ENCODE peak calls at places on chromosomes 13 and 19, in six cellular contexts. C is tibial artery, F is suprapubic skin, J is stomach, I is right atrium auricular region, R is psoas muscle. A is an unnamed sample. For H3K36me3, the result is how much of the 10 kb centered on the place peaks cover.

GRCh38 chr13:79973533-79973963 is 367.4 kb downstream of the SPRY2 start:
- DNase-seq in F (no peak), I (no peak), C (no peak), J (no peak), R (no peak), A (peak)

GRCh38 chr13:113353254-113353653 is 10.7 kb downstream of the GRTP1 start:
- DNase-seq in J (no peak), R (peak), I (no peak), F (no peak), C (no peak), A (no peak)

GRCh38 chr13:112102243-112102642 is 35.3 kb downstream of the SOX1 start:
- DNase-seq in C (no peak), J (no peak), F (no peak), R (no peak), I (peak), A (no peak)

GRCh38 chr13:48662226-48662625 is 8.5 kb downstream of the CYSLTR2 start:
- DNase-seq in I (no peak), J (no peak), C (no peak), F (no peak), R (no peak), A (no peak)

GRCh38 chr19:9456018-9456689 is 20.8 kb upstream of the ZNF266 start:
- DNase-seq in C (no peak), I (no peak), F (no peak), J (no peak), R (no peak), A (no peak)

GRCh38 chr19:17479325-17479791 is 9.0 kb downstream of the SLC27A1 start:
- DNase-seq in F (no peak), C (no peak), I (no peak), J (no peak), R (no peak), A (no peak)

GRCh38 chr19:35712910-35713845 is 4.6 kb upstream of the KMT2B start:
- DNase-seq in F (no peak), J (no peak), C (no peak), I (no peak), R (no peak), A (no peak)

GRCh38 chr13:73307481-73307880 is 248.7 kb downstream of the KLF5 start:
- DNase-seq in I (no peak), F (no peak), J (no peak), R (no peak), C (no peak), A (no peak)

GRCh38 chr19:15101479-15102082 is 5.6 kb upstream of the SYDE1 start:
- DNase-seq in R (no peak), I (no peak), J (peak), F (no peak), C (no peak), A (peak)

GRCh38 chr19:46607441-46607841 is 6.3 kb downstream of the CALM3 start:
- DNase-seq in R (peak), C (no peak), F (peak), I (peak), J (no peak), A (no peak)

GRCh38 chr19:9306443-9306842 is 3.2 kb downstream of the ZNF699 start:
- DNase-seq in F (no peak), R (no peak), I (no peak), J (no peak), C (no peak), A (no peak)

GRCh38 chr13:48838193-48839000 is 137.3 kb upstream of the FNDC3A start:
- DNase-seq in I (no peak), C (no peak), J (no peak), R (no peak), F (no peak), A (no peak)

GRCh38 chr19:33405491-33406461 is 32.3 kb downstream of the CEBPG start:
- DNase-seq in C (peak), R (peak), I (no peak), J (no peak), F (no peak), A (peak)

GRCh38 chr13:50518791-50519201 is 324.7 kb downstream of the DLEU7 start:
- DNase-seq in F (no peak), C (peak), I (no peak), J (no peak), R (no peak), A (peak)

GRCh38 chr13:78372581-78372980 is 230.8 kb downstream of the POU4F1 start:
- DNase-seq in C (no peak), F (no peak), J (no peak), I (no peak), R (no peak), A (no peak)

GRCh38 chr13:69168436-69168835 is 939.2 kb upstream of the ATXN8OS start:
- DNase-seq in C (no peak), J (no peak), F (no peak), R (no peak), I (no peak), A (no peak)

GRCh38 chr19:13119654-13120053 is 1.6 kb downstream of the NACC1 start:
- DNase-seq in C (no peak), F (no peak), J (no peak), R (no peak), I (no peak), A (no peak)

GRCh38 chr19:13861714-13862531 is 15.0 kb upstream of the NANOS3 start:
- DNase-seq in F (peak), C (peak), R (peak), J (peak), I (peak), A (peak)

GRCh38 chr13:44238011-44238421 is 135.6 kb upstream of the SERP2 start:
- DNase-seq in R (no peak), I (peak), C (no peak), F (no peak), J (no peak), A (no peak)

GRCh38 chr19:13639342-13639929 is 124.9 kb upstream of the MRI1 start:
- DNase-seq in C (no peak), R (no peak), I (no peak), J (no peak), F (no peak), A (no peak)

GRCh38 chr19:6521718-6522646 is 8.8 kb upstream of the TNFSF9 start:
- DNase-seq in J (peak), F (no peak), C (no peak), R (no peak), I (no peak), A (no peak)

GRCh38 chr19:45958763-45959516 is 14.7 kb downstream of the NOVA2 start:
- DNase-seq in I (no peak), F (no peak), C (no peak), R (no peak), J (no peak), A (no peak)

GRCh38 chr13:52001120-52001731 is 10.0 kb downstream of the ATP7B start:
- DNase-seq in F (no peak), J (no peak), R (no peak), I (no peak), C (no peak), A (no peak)

GRCh38 chr13:97256343-97256783 is 34.2 kb downstream of the MBNL2 start:
- DNase-seq in J (no peak), R (no peak), I (no peak), C (no peak), F (no peak), A (no peak)

GRCh38 chr19:46299004-46299509 is 2.2 kb downstream of the HIF3A start:
- DNase-seq in J (peak), F (peak), R (peak), I (peak), C (peak), A (peak)

GRCh38 chr13:46160474-46161066 is 21.4 kb downstream of the LCP1 start:
- DNase-seq in R (no peak), I (no peak), J (no peak), C (no peak), F (no peak), A (no peak)

GRCh38 chr19:18924684-18925213 is 5.2 kb downstream of the DDX49 start:
- DNase-seq in C (no peak), J (no peak), I (no peak), F (peak), R (no peak), A (no peak)

GRCh38 chr13:101979825-101980224 is 422.0 kb downstream of the FGF14 start:
- DNase-seq in I (no peak), J (no peak), C (no peak), R (no peak), F (no peak), A (no peak)

GRCh38 chr13:33508060-33508459 is 222.5 kb upstream of the STARD13 start:
- DNase-seq in C (no peak), R (no peak), I (no peak), J (no peak), F (no peak), A (no peak)

GRCh38 chr13:95073826-95074345 is 227.4 kb downstream of the ABCC4 start:
- DNase-seq in J (no peak), R (no peak), F (no peak), I (no peak), C (no peak), A (no peak)

GRCh38 chr13:99661791-99662190 is 160.5 kb downstream of the TM9SF2 start:
- DNase-seq in C (no peak), R (no peak), F (no peak), I (no peak), J (no peak), A (no peak)

GRCh38 chr13:23433171-23434153 is at the start of gene SACS:
- DNase-seq in R (peak), F (no peak), J (no peak), I (no peak), C (no peak), A (no peak)

GRCh38 chr19:45424191-45425058 is 708 bp upstream of the ERCC1 start:
- DNase-seq in I (peak), R (peak), J (peak), C (peak), F (no peak), A (peak)

GRCh38 chr13:64746845-64747244 is 2483.3 kb downstream of the PCDH9 start:
- DNase-seq in I (no peak), F (no peak), J (no peak), C (no peak), R (no peak), A (no peak)

GRCh38 chr13:113369189-113369588 is 5.3 kb upstream of the GRTP1 start:
- DNase-seq in J (peak), C (no peak), R (no peak), I (no peak), F (no peak), A (no peak)

GRCh38 chr13:34294483-34295129 is 476.7 kb downstream of the RFC3 start:
- DNase-seq in J (no peak), I (no peak), R (no peak), C (no peak), F (no peak), A (peak)

GRCh38 chr13:41061914-41062837 is 867 bp downstream of the WBP4 start:
- DNase-seq in C (no peak), I (peak), J (no peak), R (no peak), F (no peak), A (no peak)

GRCh38 chr13:114173261-114173660 is 5.8 kb upstream of the CFAP97D2 start:
- DNase-seq in R (no peak), J (no peak), I (no peak), F (no peak), C (no peak), A (no peak)

DNA sequence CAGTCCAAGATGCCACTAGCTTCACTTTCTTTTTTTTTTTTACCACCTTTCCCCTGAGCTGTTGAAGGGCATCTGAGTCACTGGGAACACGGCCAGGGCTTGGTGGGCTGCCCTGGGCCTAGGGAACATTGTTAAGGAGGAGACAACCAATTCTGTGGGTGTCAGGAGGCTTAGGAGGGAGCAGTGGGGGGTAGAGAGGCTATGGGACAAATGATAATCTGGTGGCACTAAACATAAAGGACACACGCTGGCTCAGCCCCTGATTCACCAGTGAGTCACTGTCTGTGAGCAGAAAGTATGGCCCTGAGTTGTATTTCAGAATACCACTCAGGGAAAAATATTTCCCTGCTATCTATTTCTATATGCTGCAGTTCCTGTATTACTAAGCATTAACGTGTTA is 207.8 kb downstream of the DCLK1 start:
- DNase-seq in F (no peak), J (no peak), C (no peak), I (no peak), R (no peak), A (no peak)
- H3K27ac ChIP-seq in F (no peak), J (no peak), C (no peak), I (peak), R (no peak), A (no peak)

GRCh38 chr19:3159565-3159964 is 19.0 kb upstream of the S1PR4 start:
- DNase-seq in R (no peak), J (no peak), F (no peak), I (no peak), C (no peak), A (no peak)
- H3K36me3 ChIP-seq in R (under half), J (under half), F (under half), I (under half), C (under half), A (under half)

GRCh38 chr13:31952641-31953380 is 78.8 kb upstream of the FRY start:
- DNase-seq in R (no peak), F (no peak), J (no peak), I (no peak), C (no peak), A (no peak)
- H3K27ac ChIP-seq in R (no peak), F (no peak), J (no peak), I (no peak), C (no peak), A (no peak)

DNA sequence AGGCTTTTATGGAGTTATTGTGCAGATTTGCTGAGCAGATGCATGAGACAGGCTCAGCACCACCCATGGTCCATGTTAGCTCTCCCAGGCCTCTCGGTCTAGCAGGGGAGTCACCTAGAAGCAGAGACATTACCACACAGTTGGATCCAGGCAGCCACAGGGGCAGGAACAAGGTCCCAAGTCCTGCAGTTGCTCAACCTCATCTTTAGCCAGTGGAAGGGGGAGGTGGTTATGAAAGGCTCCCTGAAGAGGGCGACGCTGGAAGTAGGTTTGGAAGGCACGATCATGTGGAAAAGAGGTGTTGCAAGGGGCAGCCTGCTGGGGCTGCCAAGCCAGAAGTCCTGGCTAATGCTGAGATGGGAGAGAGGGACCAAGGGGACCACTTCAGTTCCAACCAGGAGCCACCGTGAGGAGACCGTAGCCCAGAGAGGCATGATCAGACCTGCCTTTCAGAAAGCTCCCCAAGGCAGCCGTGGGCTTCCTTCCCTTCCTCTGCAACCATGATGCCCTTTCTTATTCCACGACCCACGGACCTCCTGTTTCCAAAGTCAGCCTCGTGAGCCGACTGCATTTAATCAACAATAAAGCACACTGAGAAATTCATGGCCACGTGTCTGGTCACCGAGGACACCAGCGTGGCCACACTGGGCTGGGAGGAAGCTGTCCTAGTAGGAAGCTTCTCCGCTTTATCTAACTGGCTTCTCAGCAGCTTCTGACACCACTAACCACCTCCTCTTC is 2.5 kb downstream of the AP1M1 start:
- DNase-seq in C (peak), I (peak), F (no peak), R (peak), J (no peak), A (peak)
- H3K36me3 ChIP-seq in C (under half), I (under half), F (under half), R (under half), J (under half), A (under half)

GRCh38 chr19:31725051-31725450 is 375.8 kb upstream of the TSHZ3 start:
- DNase-seq in J (no peak), R (no peak), F (no peak), I (no peak), C (no peak), A (no peak)

GRCh38 chr19:31733591-31733990 is 384.4 kb upstream of the TSHZ3 start:
- DNase-seq in R (no peak), F (no peak), I (no peak), C (no peak), J (no peak), A (no peak)

GRCh38 chr19:31727536-31727935 is 378.3 kb upstream of the TSHZ3 start:
- DNase-seq in F (no peak), I (no peak), R (no peak), C (no peak), J (no peak), A (no peak)

GRCh38 chr19:31730270-31730669 is 381.0 kb upstream of the TSHZ3 start:
- DNase-seq in R (no peak), C (no peak), I (no peak), F (no peak), J (no peak), A (no peak)
- H3K27ac ChIP-seq in R (no peak), C (no peak), I (no peak), F (no peak), J (no peak), A (no peak)

DNA sequence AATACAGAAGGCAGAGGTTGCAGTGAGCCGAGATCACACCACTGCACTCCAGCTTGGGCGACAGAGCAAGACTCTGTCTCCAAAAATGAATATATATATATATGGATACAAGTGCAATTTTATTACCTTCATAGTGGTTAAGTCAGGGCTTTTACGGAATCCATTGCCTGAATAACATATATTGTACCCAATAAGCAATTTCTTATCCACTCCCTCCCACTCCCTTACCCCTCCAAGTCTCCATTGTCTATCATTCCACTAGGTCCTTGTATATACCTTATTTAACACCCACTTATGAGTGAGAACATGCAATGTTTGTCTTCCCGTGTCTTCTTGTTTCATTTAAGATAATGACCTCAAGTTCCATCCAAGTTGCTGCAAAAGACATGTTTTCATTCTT is 48.3 kb upstream of the AKAP11 start:
- DNase-seq in F (no peak), I (no peak), R (no peak), C (no peak), J (no peak), A (no peak)
- H3K36me3 ChIP-seq in F (under half), I (under half), R (under half), C (half or more), J (under half), A (under half)

GRCh38 chr19:38704488-38705026 is 39.7 kb downstream of the CAPN12 start:
- DNase-seq in J (no peak), I (no peak), C (no peak), R (no peak), F (no peak), A (no peak)
- H3K27ac ChIP-seq in J (peak), I (peak), C (peak), R (peak), F (no peak), A (no peak)